ENCODE peak calls at places on chromosome 2, in ten cellular contexts. One of them, this sample, is unnamed.

GRCh38 chr2:105403785-105404698 is 5.2 kb upstream of the FHL2 start:
- DNase-seq in SW 1271: peak
- DNase-seq in bronchial epithelial cell: peak
- DNase-seq in NCI-H1105: peak
- DNase-seq in body of pancreas: no peak
- DNase-seq in stimulated activated CD8-positive, alpha-beta memory T cell treated with anti-CD3 and anti-CD28 coated beads, Interleukin-15, amount 100 ng/mL, for 24 hours: no peak
- DNase-seq in brain microvascular endothelial cell: peak
- DNase-seq in tibial nerve: no peak
- DNase-seq in stimulated activated CD4-positive, alpha-beta T cell treated with anti-CD3 and anti-CD28 coated beads, Interleukin-4, amount 100 ng/mL, for 24 hours: no peak
- DNase-seq in caudate nucleus: no peak
- DNase-seq in this sample: no peak

GRCh38 chr2:238895361-238895882 is 47.5 kb downstream of the TWIST2 start:
- DNase-seq in stimulated activated CD8-positive, alpha-beta memory T cell treated with anti-CD3 and anti-CD28 coated beads, Interleukin-15, amount 100 ng/mL, for 24 hours: no peak
- DNase-seq in NCI-H1105: no peak
- DNase-seq in stimulated activated CD4-positive, alpha-beta T cell treated with anti-CD3 and anti-CD28 coated beads, Interleukin-4, amount 100 ng/mL, for 24 hours: no peak
- DNase-seq in tibial nerve: no peak
- DNase-seq in body of pancreas: no peak
- DNase-seq in SW 1271: no peak
- DNase-seq in caudate nucleus: no peak
- DNase-seq in brain microvascular endothelial cell: no peak
- DNase-seq in bronchial epithelial cell: no peak
- DNase-seq in this sample: no peak

GRCh38 chr2:30771200-30771599 is 36.0 kb downstream of the CAPN13 start:
- DNase-seq in brain microvascular endothelial cell: no peak
- DNase-seq in body of pancreas: no peak
- DNase-seq in stimulated activated CD8-positive, alpha-beta memory T cell treated with anti-CD3 and anti-CD28 coated beads, Interleukin-15, amount 100 ng/mL, for 24 hours: no peak
- DNase-seq in caudate nucleus: no peak
- DNase-seq in stimulated activated CD4-positive, alpha-beta T cell treated with anti-CD3 and anti-CD28 coated beads, Interleukin-4, amount 100 ng/mL, for 24 hours: no peak
- DNase-seq in bronchial epithelial cell: no peak
- DNase-seq in NCI-H1105: no peak
- DNase-seq in SW 1271: no peak
- DNase-seq in tibial nerve: no peak
- DNase-seq in this sample: no peak

GRCh38 chr2:234686088-234686890 is 189.4 kb upstream of the ARL4C start:
- DNase-seq in stimulated activated CD8-positive, alpha-beta memory T cell treated with anti-CD3 and anti-CD28 coated beads, Interleukin-15, amount 100 ng/mL, for 24 hours: no peak
- DNase-seq in caudate nucleus: no peak
- DNase-seq in body of pancreas: no peak
- DNase-seq in SW 1271: peak
- DNase-seq in tibial nerve: no peak
- DNase-seq in stimulated activated CD4-positive, alpha-beta T cell treated with anti-CD3 and anti-CD28 coated beads, Interleukin-4, amount 100 ng/mL, for 24 hours: no peak
- DNase-seq in bronchial epithelial cell: peak
- DNase-seq in NCI-H1105: no peak
- DNase-seq in brain microvascular endothelial cell: no peak
- DNase-seq in this sample: no peak

GRCh38 chr2:239625106-239625845 is 224.5 kb upstream of the HDAC4 start:
- DNase-seq in stimulated activated CD8-positive, alpha-beta memory T cell treated with anti-CD3 and anti-CD28 coated beads, Interleukin-15, amount 100 ng/mL, for 24 hours: no peak
- DNase-seq in caudate nucleus: no peak
- DNase-seq in body of pancreas: no peak
- DNase-seq in NCI-H1105: no peak
- DNase-seq in SW 1271: no peak
- DNase-seq in tibial nerve: no peak
- DNase-seq in stimulated activated CD4-positive, alpha-beta T cell treated with anti-CD3 and anti-CD28 coated beads, Interleukin-4, amount 100 ng/mL, for 24 hours: no peak
- DNase-seq in bronchial epithelial cell: no peak
- DNase-seq in brain microvascular endothelial cell: no peak
- DNase-seq in this sample: no peak

GRCh38 chr2:54673501-54673998 is 49.9 kb upstream of the EML6 start:
- DNase-seq in tibial nerve: peak
- DNase-seq in SW 1271: no peak
- DNase-seq in bronchial epithelial cell: peak
- DNase-seq in brain microvascular endothelial cell: no peak
- DNase-seq in body of pancreas: peak
- DNase-seq in NCI-H1105: no peak
- DNase-seq in stimulated activated CD8-positive, alpha-beta memory T cell treated with anti-CD3 and anti-CD28 coated beads, Interleukin-15, amount 100 ng/mL, for 24 hours: no peak
- DNase-seq in caudate nucleus: no peak
- DNase-seq in stimulated activated CD4-positive, alpha-beta T cell treated with anti-CD3 and anti-CD28 coated beads, Interleukin-4, amount 100 ng/mL, for 24 hours: peak
- DNase-seq in this sample: no peak

GRCh38 chr2:11234309-11234708 is 79.0 kb downstream of the SLC66A3 start:
- DNase-seq in bronchial epithelial cell: peak
- DNase-seq in caudate nucleus: no peak
- DNase-seq in brain microvascular endothelial cell: no peak
- DNase-seq in stimulated activated CD4-positive, alpha-beta T cell treated with anti-CD3 and anti-CD28 coated beads, Interleukin-4, amount 100 ng/mL, for 24 hours: no peak
- DNase-seq in tibial nerve: no peak
- DNase-seq in body of pancreas: no peak
- DNase-seq in NCI-H1105: peak
- DNase-seq in stimulated activated CD8-positive, alpha-beta memory T cell treated with anti-CD3 and anti-CD28 coated beads, Interleukin-15, amount 100 ng/mL, for 24 hours: no peak
- DNase-seq in SW 1271: peak
- DNase-seq in this sample: peak

GRCh38 chr2:138581909-138582308 is 80.3 kb downstream of the SPOPL start:
- DNase-seq in tibial nerve: no peak
- DNase-seq in stimulated activated CD8-positive, alpha-beta memory T cell treated with anti-CD3 and anti-CD28 coated beads, Interleukin-15, amount 100 ng/mL, for 24 hours: no peak
- DNase-seq in caudate nucleus: no peak
- DNase-seq in brain microvascular endothelial cell: no peak
- DNase-seq in SW 1271: no peak
- DNase-seq in NCI-H1105: no peak
- DNase-seq in stimulated activated CD4-positive, alpha-beta T cell treated with anti-CD3 and anti-CD28 coated beads, Interleukin-4, amount 100 ng/mL, for 24 hours: no peak
- DNase-seq in bronchial epithelial cell: no peak
- DNase-seq in body of pancreas: no peak
- DNase-seq in this sample: no peak